ENCODE peak calls at places on chromosomes 11 and 22, in seven cellular contexts. One of them, this sample, is unnamed.

GRCh38 chr11:43874738-43875137 is 5.9 kb upstream of the ALKBH3 start:
- DNase-seq in kidney tubule cell: no peak
- DNase-seq in NCI-H1930: no peak
- DNase-seq in uterus: no peak
- DNase-seq in NCI-H345: no peak
- DNase-seq in CD4-positive, CD25-positive, alpha-beta regulatory T cell: no peak
- DNase-seq in stimulated activated CD4-positive, alpha-beta T cell treated with anti-CD3 and anti-CD28 coated beads, TNF-alpha, amount 100 ng/mL, for 24 hours: no peak
- DNase-seq in this sample: no peak

GRCh38 chr22:37634505-37635002 is 4.9 kb upstream of the SH3BP1 start:
- DNase-seq in kidney tubule cell: no peak
- DNase-seq in NCI-H1930: no peak
- DNase-seq in uterus: no peak
- DNase-seq in NCI-H345: no peak
- DNase-seq in CD4-positive, CD25-positive, alpha-beta regulatory T cell: no peak
- DNase-seq in stimulated activated CD4-positive, alpha-beta T cell treated with anti-CD3 and anti-CD28 coated beads, TNF-alpha, amount 100 ng/mL, for 24 hours: no peak
- DNase-seq in this sample: no peak

GRCh38 chr11:34278708-34279297 is 79.0 kb downstream of the ABTB2 start:
- DNase-seq in kidney tubule cell: no peak
- DNase-seq in NCI-H1930: no peak
- DNase-seq in uterus: no peak
- DNase-seq in NCI-H345: no peak
- DNase-seq in CD4-positive, CD25-positive, alpha-beta regulatory T cell: no peak
- DNase-seq in stimulated activated CD4-positive, alpha-beta T cell treated with anti-CD3 and anti-CD28 coated beads, TNF-alpha, amount 100 ng/mL, for 24 hours: no peak
- DNase-seq in this sample: no peak

GRCh38 chr11:69963533-69964246 is 114.4 kb upstream of the ANO1 start:
- DNase-seq in kidney tubule cell: no peak
- DNase-seq in NCI-H1930: no peak
- DNase-seq in uterus: no peak
- DNase-seq in NCI-H345: no peak
- DNase-seq in CD4-positive, CD25-positive, alpha-beta regulatory T cell: no peak
- DNase-seq in stimulated activated CD4-positive, alpha-beta T cell treated with anti-CD3 and anti-CD28 coated beads, TNF-alpha, amount 100 ng/mL, for 24 hours: no peak
- DNase-seq in this sample: no peak

GRCh38 chr11:110948112-110948511 is 235.9 kb upstream of the ARHGAP20 start:
- DNase-seq in kidney tubule cell: no peak
- DNase-seq in NCI-H1930: no peak
- DNase-seq in uterus: no peak
- DNase-seq in NCI-H345: no peak
- DNase-seq in CD4-positive, CD25-positive, alpha-beta regulatory T cell: no peak
- DNase-seq in stimulated activated CD4-positive, alpha-beta T cell treated with anti-CD3 and anti-CD28 coated beads, TNF-alpha, amount 100 ng/mL, for 24 hours: no peak
- DNase-seq in this sample: no peak

GRCh38 chr11:76659672-76660532 is 10.6 kb downstream of the LRRC32 start:
- DNase-seq in kidney tubule cell: no peak
- DNase-seq in NCI-H1930: no peak
- DNase-seq in uterus: no peak
- DNase-seq in NCI-H345: no peak
- DNase-seq in CD4-positive, CD25-positive, alpha-beta regulatory T cell: no peak
- DNase-seq in stimulated activated CD4-positive, alpha-beta T cell treated with anti-CD3 and anti-CD28 coated beads, TNF-alpha, amount 100 ng/mL, for 24 hours: no peak
- DNase-seq in this sample: no peak

GRCh38 chr22:25563757-25564319 is 637 bp upstream of the GRK3 start:
- DNase-seq in kidney tubule cell: peak
- DNase-seq in NCI-H1930: no peak
- DNase-seq in uterus: peak
- DNase-seq in NCI-H345: no peak
- DNase-seq in CD4-positive, CD25-positive, alpha-beta regulatory T cell: no peak
- DNase-seq in stimulated activated CD4-positive, alpha-beta T cell treated with anti-CD3 and anti-CD28 coated beads, TNF-alpha, amount 100 ng/mL, for 24 hours: no peak
- DNase-seq in this sample: no peak

GRCh38 chr22:40628354-40629042 is 8.0 kb downstream of the MRTFA start:
- DNase-seq in kidney tubule cell: peak
- DNase-seq in NCI-H1930: no peak
- DNase-seq in uterus: no peak
- DNase-seq in NCI-H345: no peak
- DNase-seq in CD4-positive, CD25-positive, alpha-beta regulatory T cell: no peak
- DNase-seq in stimulated activated CD4-positive, alpha-beta T cell treated with anti-CD3 and anti-CD28 coated beads, TNF-alpha, amount 100 ng/mL, for 24 hours: no peak
- DNase-seq in this sample: no peak

GRCh38 chr11:60838132-60838531 is 3.8 kb upstream of the CCDC86 start:
- DNase-seq in kidney tubule cell: no peak
- DNase-seq in NCI-H1930: no peak
- DNase-seq in uterus: no peak
- DNase-seq in NCI-H345: no peak
- DNase-seq in CD4-positive, CD25-positive, alpha-beta regulatory T cell: no peak
- DNase-seq in stimulated activated CD4-positive, alpha-beta T cell treated with anti-CD3 and anti-CD28 coated beads, TNF-alpha, amount 100 ng/mL, for 24 hours: no peak
- DNase-seq in this sample: no peak

GRCh38 chr22:19645391-19645790 is 68.9 kb upstream of the SEPTIN5 start:
- DNase-seq in kidney tubule cell: no peak
- DNase-seq in NCI-H1930: no peak
- DNase-seq in uterus: no peak
- DNase-seq in NCI-H345: no peak
- DNase-seq in CD4-positive, CD25-positive, alpha-beta regulatory T cell: no peak
- DNase-seq in stimulated activated CD4-positive, alpha-beta T cell treated with anti-CD3 and anti-CD28 coated beads, TNF-alpha, amount 100 ng/mL, for 24 hours: no peak
- DNase-seq in this sample: no peak

GRCh38 chr11:78957481-78958245 is 383.0 kb upstream of the NARS2 start:
- DNase-seq in kidney tubule cell: peak
- DNase-seq in NCI-H1930: no peak
- DNase-seq in uterus: no peak
- DNase-seq in NCI-H345: no peak
- DNase-seq in CD4-positive, CD25-positive, alpha-beta regulatory T cell: no peak
- DNase-seq in stimulated activated CD4-positive, alpha-beta T cell treated with anti-CD3 and anti-CD28 coated beads, TNF-alpha, amount 100 ng/mL, for 24 hours: no peak
- DNase-seq in this sample: no peak

GRCh38 chr11:43541993-43542392 is 138.5 kb upstream of the HSD17B12 start:
- DNase-seq in kidney tubule cell: peak
- DNase-seq in NCI-H1930: no peak
- DNase-seq in uterus: no peak
- DNase-seq in NCI-H345: no peak
- DNase-seq in CD4-positive, CD25-positive, alpha-beta regulatory T cell: no peak
- DNase-seq in stimulated activated CD4-positive, alpha-beta T cell treated with anti-CD3 and anti-CD28 coated beads, TNF-alpha, amount 100 ng/mL, for 24 hours: no peak
- DNase-seq in this sample: no peak

GRCh38 chr22:19807914-19808872 is 46.5 kb downstream of the GNB1L start:
- DNase-seq in kidney tubule cell: no peak
- DNase-seq in NCI-H1930: no peak
- DNase-seq in uterus: peak
- DNase-seq in NCI-H345: no peak
- DNase-seq in CD4-positive, CD25-positive, alpha-beta regulatory T cell: no peak
- DNase-seq in stimulated activated CD4-positive, alpha-beta T cell treated with anti-CD3 and anti-CD28 coated beads, TNF-alpha, amount 100 ng/mL, for 24 hours: no peak
- DNase-seq in this sample: no peak

GRCh38 chr11:1554981-1555712 is 16.9 kb downstream of the DUSP8 start:
- DNase-seq in kidney tubule cell: no peak
- DNase-seq in NCI-H1930: no peak
- DNase-seq in uterus: no peak
- DNase-seq in NCI-H345: no peak
- DNase-seq in CD4-positive, CD25-positive, alpha-beta regulatory T cell: no peak
- DNase-seq in stimulated activated CD4-positive, alpha-beta T cell treated with anti-CD3 and anti-CD28 coated beads, TNF-alpha, amount 100 ng/mL, for 24 hours: no peak
- DNase-seq in this sample: no peak

GRCh38 chr11:101907826-101908225 is 7.0 kb upstream of the CEP126 start:
- DNase-seq in kidney tubule cell: no peak
- DNase-seq in NCI-H1930: no peak
- DNase-seq in uterus: no peak
- DNase-seq in NCI-H345: no peak
- DNase-seq in CD4-positive, CD25-positive, alpha-beta regulatory T cell: no peak
- DNase-seq in stimulated activated CD4-positive, alpha-beta T cell treated with anti-CD3 and anti-CD28 coated beads, TNF-alpha, amount 100 ng/mL, for 24 hours: no peak
- DNase-seq in this sample: no peak

GRCh38 chr11:110174645-110175310 is 81.6 kb downstream of the ZC3H12C start:
- DNase-seq in kidney tubule cell: peak
- DNase-seq in NCI-H1930: no peak
- DNase-seq in uterus: no peak
- DNase-seq in NCI-H345: no peak
- DNase-seq in CD4-positive, CD25-positive, alpha-beta regulatory T cell: no peak
- DNase-seq in stimulated activated CD4-positive, alpha-beta T cell treated with anti-CD3 and anti-CD28 coated beads, TNF-alpha, amount 100 ng/mL, for 24 hours: no peak
- DNase-seq in this sample: no peak